ENCODE peak calls at places on chromosomes 12 and 14, in four cellular contexts. One of them, this sample, is unnamed.

GRCh38 chr14:100824156-100824555 is 1.8 kb upstream of the MEG3 start:
- DNase-seq in GM12878: no peak
- DNase-seq in stomach: no peak
- DNase-seq in A549: no peak
- DNase-seq in this sample: peak

GRCh38 chr14:62645649-62646048 is 399.6 kb downstream of the KCNH5 start:
- DNase-seq in stomach: no peak
- DNase-seq in A549: no peak
- DNase-seq in GM12878: no peak
- DNase-seq in this sample: no peak

GRCh38 chr14:31926123-31926522 is 151.0 kb upstream of the ARHGAP5 start:
- DNase-seq in A549: peak
- DNase-seq in stomach: no peak
- DNase-seq in GM12878: no peak
- DNase-seq in this sample: no peak

GRCh38 chr12:115204957-115205754 is 521.2 kb upstream of the TBX3 start:
- DNase-seq in stomach: no peak
- DNase-seq in GM12878: no peak
- DNase-seq in A549: peak
- DNase-seq in this sample: no peak

GRCh38 chr14:28651148-28651547 is 115.4 kb upstream of the FOXG1 start:
- DNase-seq in GM12878: no peak
- DNase-seq in stomach: no peak
- DNase-seq in A549: no peak
- DNase-seq in this sample: no peak

GRCh38 chr12:32124637-32125036 is 18.0 kb downstream of the BICD1 start:
- DNase-seq in A549: no peak
- DNase-seq in stomach: no peak
- DNase-seq in GM12878: no peak
- DNase-seq in this sample: no peak

GRCh38 chr12:30515351-30515750 is 180.3 kb downstream of the IPO8 start:
- DNase-seq in GM12878: no peak
- DNase-seq in A549: peak
- DNase-seq in stomach: no peak
- DNase-seq in this sample: no peak

GRCh38 chr12:95790912-95791849 is 617 bp upstream of the NTN4 start:
- DNase-seq in stomach: no peak
- DNase-seq in GM12878: no peak
- DNase-seq in A549: peak
- DNase-seq in this sample: peak

GRCh38 chr12:18690653-18691052 is 47.2 kb downstream of the PLCZ1 start:
- DNase-seq in A549: peak
- DNase-seq in GM12878: no peak
- DNase-seq in stomach: no peak
- DNase-seq in this sample: no peak

GRCh38 chr14:100737526-100737925 is 10.8 kb downstream of the DLK1 start:
- DNase-seq in stomach: no peak
- DNase-seq in A549: no peak
- DNase-seq in GM12878: no peak
- DNase-seq in this sample: peak

GRCh38 chr14:33781267-33781666 is 169.6 kb downstream of the EGLN3 start:
- DNase-seq in GM12878: no peak
- DNase-seq in A549: no peak
- DNase-seq in stomach: no peak
- DNase-seq in this sample: no peak

GRCh38 chr12:90622431-90622830 is 332.5 kb downstream of the CCER1 start:
- DNase-seq in GM12878: no peak
- DNase-seq in stomach: no peak
- DNase-seq in A549: peak
- DNase-seq in this sample: no peak

GRCh38 chr14:90732142-90732541 is 84.1 kb downstream of the TTC7B start:
- DNase-seq in stomach: no peak
- DNase-seq in A549: no peak
- DNase-seq in GM12878: no peak
- DNase-seq in this sample: no peak

GRCh38 chr14:77007975-77008421 is 20.5 kb downstream of the IRF2BPL start:
- DNase-seq in GM12878: no peak
- DNase-seq in A549: no peak
- DNase-seq in stomach: peak
- DNase-seq in this sample: no peak

GRCh38 chr14:105742531-105742848 is 216.1 kb downstream of the TMEM121 start:
- DNase-seq in A549: no peak
- DNase-seq in stomach: no peak
- DNase-seq in GM12878: no peak
- DNase-seq in this sample: no peak

GRCh38 chr12:113684053-113684907 is 212.6 kb upstream of the LHX5 start:
- DNase-seq in stomach: no peak
- DNase-seq in GM12878: no peak
- DNase-seq in A549: no peak
- DNase-seq in this sample: no peak

GRCh38 chr12:104152691-104153241 is 14.8 kb upstream of the NFYB start:
- DNase-seq in stomach: no peak
- DNase-seq in A549: no peak
- DNase-seq in GM12878: no peak
- DNase-seq in this sample: no peak

GRCh38 chr12:124696689-124697476 is 129.5 kb upstream of the NCOR2 start:
- DNase-seq in GM12878: no peak
- DNase-seq in A549: no peak
- DNase-seq in stomach: peak
- DNase-seq in this sample: no peak

GRCh38 chr12:77299910-77300772 is 234.8 kb upstream of the E2F7 start:
- DNase-seq in A549: peak
- DNase-seq in stomach: no peak
- DNase-seq in GM12878: no peak
- DNase-seq in this sample: no peak

GRCh38 chr12:94875525-94875924 is 128.0 kb downstream of the NDUFA12 start:
- DNase-seq in GM12878: peak
- DNase-seq in A549: peak
- DNase-seq in stomach: no peak
- DNase-seq in this sample: no peak

GRCh38 chr14:72699433-72699832 is 194.5 kb downstream of the DPF3 start:
- DNase-seq in A549: no peak
- DNase-seq in stomach: no peak
- DNase-seq in GM12878: no peak
- DNase-seq in this sample: no peak

GRCh38 chr12:29713729-29714128 is 70.0 kb downstream of the TMTC1 start:
- DNase-seq in GM12878: no peak
- DNase-seq in A549: no peak
- DNase-seq in stomach: no peak
- DNase-seq in this sample: no peak

GRCh38 chr14:63180017-63180416 is 24.2 kb upstream of the RHOJ start:
- DNase-seq in stomach: no peak
- DNase-seq in GM12878: no peak
- DNase-seq in A549: no peak
- DNase-seq in this sample: peak

GRCh38 chr14:101828038-101828437 is 66.5 kb downstream of the PPP2R5C start:
- DNase-seq in GM12878: no peak
- DNase-seq in stomach: no peak
- DNase-seq in A549: no peak
- DNase-seq in this sample: no peak

GRCh38 chr12:20798561-20798960 is 11.9 kb upstream of the SLCO1B3 start:
- DNase-seq in A549: peak
- DNase-seq in stomach: no peak
- DNase-seq in GM12878: no peak
- DNase-seq in this sample: no peak

GRCh38 chr14:69014829-69015259 is 35.7 kb upstream of the ACTN1 start:
- DNase-seq in GM12878: no peak
- DNase-seq in A549: no peak
- DNase-seq in stomach: no peak
- DNase-seq in this sample: no peak

GRCh38 chr12:94340568-94340967 is 119.1 kb downstream of the CEP83 start:
- DNase-seq in GM12878: no peak
- DNase-seq in stomach: no peak
- DNase-seq in A549: no peak
- DNase-seq in this sample: no peak

GRCh38 chr14:104116544-104117340 is 21.6 kb upstream of the KIF26A start:
- DNase-seq in stomach: peak
- DNase-seq in GM12878: no peak
- DNase-seq in A549: no peak
- DNase-seq in this sample: no peak

GRCh38 chr12:26135010-26135420 is 10.2 kb upstream of the BHLHE41 start:
- DNase-seq in GM12878: no peak
- DNase-seq in stomach: peak
- DNase-seq in A549: no peak
- DNase-seq in this sample: no peak

GRCh38 chr14:58362798-58363412 is 32.8 kb upstream of the TOMM20L start:
- DNase-seq in stomach: no peak
- DNase-seq in GM12878: no peak
- DNase-seq in A549: peak
- DNase-seq in this sample: no peak

GRCh38 chr12:119375619-119376018 is 41.1 kb downstream of the CCDC60 start:
- DNase-seq in GM12878: peak
- DNase-seq in stomach: no peak
- DNase-seq in A549: no peak
- DNase-seq in this sample: no peak

GRCh38 chr12:47095446-47096236 is 15.9 kb upstream of the AMIGO2 start:
- DNase-seq in stomach: no peak
- DNase-seq in A549: peak
- DNase-seq in GM12878: no peak
- DNase-seq in this sample: no peak

GRCh38 chr14:65336191-65336591 is 76.3 kb upstream of the FUT8 start:
- DNase-seq in GM12878: no peak
- DNase-seq in A549: no peak
- DNase-seq in stomach: no peak
- DNase-seq in this sample: no peak

DNA sequence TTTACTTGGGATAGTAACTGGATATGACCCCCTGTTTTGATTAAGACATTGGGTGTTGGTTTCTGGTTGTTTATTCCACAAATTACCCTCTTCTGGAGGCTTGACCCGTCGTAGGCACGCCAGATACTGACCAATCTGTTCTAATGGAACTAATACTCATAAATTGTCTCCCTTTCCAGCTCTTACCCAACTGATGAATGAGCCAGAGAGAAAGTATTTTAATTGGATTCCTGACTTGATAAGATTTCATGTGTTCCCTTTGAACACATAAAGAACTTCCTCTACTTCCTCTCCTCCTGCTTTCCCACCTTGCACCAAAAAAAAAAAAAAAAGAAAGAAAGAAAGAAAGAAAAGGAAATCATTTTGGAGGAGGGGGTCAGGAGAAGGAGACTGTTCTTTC is 340.9 kb downstream of the PCNX1 start:
- DNase-seq in A549: no peak
- DNase-seq in stomach: no peak
- DNase-seq in GM12878: no peak
- DNase-seq in this sample: no peak
- TF ChIP-seq EP300 in A549: no peak
- TF ChIP-seq EP300 in stomach: no peak
- TF ChIP-seq EP300 in GM12878: no peak
- TF ChIP-seq EP300 in this sample: no peak

DNA sequence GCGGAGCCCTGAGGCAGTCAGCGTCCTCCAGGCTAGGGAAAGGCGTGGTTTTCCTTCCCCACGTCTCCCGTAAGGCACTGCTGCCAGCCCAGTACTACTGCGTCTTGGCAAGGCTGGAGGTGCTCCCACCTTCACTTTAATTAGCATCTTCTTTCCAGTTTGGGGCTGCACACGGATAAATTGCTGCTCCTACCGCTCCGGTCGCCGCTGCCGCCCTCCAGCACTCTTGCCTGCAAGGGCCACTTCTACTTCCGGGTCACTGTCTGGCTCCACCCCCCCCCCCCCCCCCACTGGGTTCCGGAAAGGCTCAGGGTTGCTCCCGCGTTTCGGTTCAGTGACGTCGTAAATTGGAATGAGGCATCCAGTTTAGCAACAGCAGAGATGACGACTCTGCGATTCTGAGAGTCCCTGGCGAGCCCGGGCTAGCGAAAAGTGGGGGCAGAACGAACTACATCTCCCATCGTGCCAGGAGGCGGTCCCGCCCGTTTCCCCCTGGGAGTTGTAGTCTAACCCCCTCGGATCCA is at the start of gene NEDD8:
- DNase-seq in A549: peak
- DNase-seq in stomach: peak
- DNase-seq in GM12878: peak
- DNase-seq in this sample: peak
- TF ChIP-seq EP300 in A549: no peak
- TF ChIP-seq EP300 in stomach: no peak
- TF ChIP-seq EP300 in GM12878: no peak
- TF ChIP-seq EP300 in this sample: no peak

DNA sequence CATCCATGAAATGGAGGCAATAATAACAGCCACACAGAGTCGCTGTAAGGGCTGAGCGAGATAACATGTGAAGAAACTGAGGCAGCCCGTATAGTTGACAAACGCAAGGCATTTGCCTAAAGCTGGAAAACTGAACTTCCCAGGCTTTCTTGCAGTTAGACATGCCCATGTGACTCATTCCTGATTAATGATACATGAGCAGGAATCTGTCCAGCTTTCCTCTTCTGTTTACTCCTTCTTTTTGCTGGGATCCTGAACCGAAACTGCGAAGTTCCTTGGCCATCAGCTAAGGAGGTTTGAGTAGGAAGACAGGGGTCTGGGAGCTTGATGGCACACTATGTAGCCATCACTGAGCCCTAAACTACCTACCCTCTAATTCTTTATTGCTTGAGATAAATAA is 52.2 kb downstream of the ST8SIA1 start:
- DNase-seq in stomach: no peak
- DNase-seq in A549: peak
- DNase-seq in GM12878: no peak
- DNase-seq in this sample: no peak
- TF ChIP-seq EP300 in stomach: no peak
- TF ChIP-seq EP300 in A549: no peak
- TF ChIP-seq EP300 in GM12878: no peak
- TF ChIP-seq EP300 in this sample: no peak

GRCh38 chr14:49050836-49051235 is 535.3 kb downstream of the RPS29 start:
- DNase-seq in GM12878: no peak
- DNase-seq in A549: no peak
- DNase-seq in stomach: no peak
- DNase-seq in this sample: no peak

GRCh38 chr14:49057838-49058510 is 528.2 kb downstream of the RPS29 start:
- DNase-seq in GM12878: no peak
- DNase-seq in stomach: no peak
- DNase-seq in A549: no peak
- DNase-seq in this sample: no peak

GRCh38 chr14:49051328-49052060 is 534.7 kb downstream of the RPS29 start:
- DNase-seq in GM12878: no peak
- DNase-seq in A549: no peak
- DNase-seq in stomach: no peak
- DNase-seq in this sample: no peak

DNA sequence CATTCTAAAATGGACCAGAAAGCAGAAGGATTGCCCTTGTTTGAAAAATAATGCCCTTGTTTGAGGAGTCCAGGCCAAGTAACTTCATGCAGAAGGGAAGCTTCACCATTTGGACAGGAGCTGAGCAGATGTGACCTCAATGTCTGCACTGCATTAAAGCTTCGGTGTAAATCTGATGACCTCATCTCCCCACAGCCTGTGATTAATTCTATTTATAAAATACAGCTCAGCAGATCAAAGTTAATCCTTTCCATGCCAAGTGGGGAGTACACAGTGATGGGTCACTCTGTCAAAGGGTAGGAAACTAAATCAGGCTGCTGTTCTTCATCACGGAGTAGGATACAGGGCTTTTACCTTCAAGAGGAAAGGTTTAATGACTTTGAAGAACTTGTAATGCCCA is 533.7 kb downstream of the RPS29 start:
- DNase-seq in A549: no peak
- DNase-seq in stomach: no peak
- DNase-seq in GM12878: no peak
- DNase-seq in this sample: no peak
- TF ChIP-seq EP300 in A549: no peak
- TF ChIP-seq EP300 in stomach: no peak
- TF ChIP-seq EP300 in GM12878: no peak
- TF ChIP-seq EP300 in this sample: no peak

This sample was measured in sigmoid colon.